ENCODE peak calls at places on chromosomes 13 and 19, in five cellular contexts. N, R, P, W and B are unnamed samples.

GRCh38 chr13:36476661-36477060 is 44.4 kb downstream of the CCNA1 start:
- DNase-seq in R (no peak), P (no peak), N (no peak), W (no peak), B (no peak)

GRCh38 chr13:70895599-70895998 is 787.3 kb upstream of the KLHL1 start:
- DNase-seq in R (no peak), W (no peak), P (no peak), N (no peak), B (no peak)

GRCh38 chr19:821976-822773 is 420 bp upstream of the PLPPR3 start:
- DNase-seq in P (peak; percentile 70), W (peak; percentile 83), N (no peak), R (no peak), B (no peak)

GRCh38 chr19:53906211-53907192 is 2.6 kb upstream of the CACNG7 start:
- DNase-seq in P (peak; percentile 79), N (no peak), R (peak; percentile 92), W (peak; percentile 85), B (no peak)

GRCh38 chr13:75357576-75358295 is 124.2 kb downstream of the TBC1D4 start:
- DNase-seq in R (peak; percentile 47), P (peak; percentile 61), W (peak; percentile 74), N (no peak), B (peak; percentile 68)

GRCh38 chr19:32881766-32882165 is 12.2 kb upstream of the SLC7A9 start:
- DNase-seq in W (no peak), N (no peak), P (no peak), R (no peak), B (no peak)

GRCh38 chr13:47457631-47458030 is 543.4 kb downstream of the SUCLA2 start:
- DNase-seq in P (no peak), N (no peak), R (no peak), W (no peak), B (peak; percentile 49)

GRCh38 chr19:40139533-40140287 is 49.0 kb upstream of the ZNF780A start:
- DNase-seq in P (peak; percentile 35), W (peak; percentile 55), R (peak; percentile 79), N (no peak), B (peak; percentile 63)

GRCh38 chr19:13128583-13128982 is 10.5 kb downstream of the NACC1 start:
- DNase-seq in P (no peak), N (no peak), W (no peak), R (no peak), B (no peak)

GRCh38 chr13:106276876-106277275 is 258.6 kb downstream of the EFNB2 start:
- DNase-seq in W (no peak), P (no peak), N (no peak), R (no peak), B (peak; percentile 32)

GRCh38 chr19:33303791-33304759 is 1.7 kb upstream of the CEBPA start:
- DNase-seq in W (no peak), P (no peak), R (no peak), N (no peak), B (no peak)

GRCh38 chr19:54889566-54889965 is 15.5 kb downstream of the FCAR start:
- DNase-seq in P (no peak), R (no peak), W (no peak), N (no peak), B (no peak)

GRCh38 chr19:40623403-40624239 is 22.5 kb downstream of the LTBP4 start:
- DNase-seq in R (peak; percentile 90), N (no peak), P (peak; percentile 98), W (peak; percentile 30), B (peak; percentile 18)

GRCh38 chr19:35206379-35206778 is 22.2 kb downstream of the FAM187B start:
- DNase-seq in P (no peak), W (no peak), R (no peak), N (peak; percentile 52), B (no peak)

GRCh38 chr13:46296920-46297319 is 85.2 kb downstream of the LRRC63 start:
- DNase-seq in R (no peak), W (no peak), P (peak; percentile 9), N (no peak), B (peak; percentile 67)

GRCh38 chr13:37453246-37453645 is 145.3 kb downstream of the POSTN start:
- DNase-seq in P (no peak), W (no peak), R (no peak), N (no peak), B (no peak)

GRCh38 chr19:12784871-12785430 is 6.3 kb upstream of the JUNB start:
- DNase-seq in W (peak; percentile 49), N (no peak), P (no peak), R (no peak), B (peak; percentile 26)

GRCh38 chr19:58579473-58580142 is 6.5 kb upstream of the MZF1 start:
- DNase-seq in W (no peak), P (no peak), N (no peak), R (no peak), B (no peak)

GRCh38 chr19:55118401-55118991 is 1.1 kb upstream of the PPP1R12C start:
- DNase-seq in P (peak; percentile 69), N (no peak), R (no peak), W (no peak), B (no peak)

GRCh38 chr13:31885994-31886393 is 145.6 kb upstream of the FRY start:
- DNase-seq in R (no peak), W (peak; percentile 29), P (no peak), N (no peak), B (peak; percentile 4)

GRCh38 chr13:112783135-112783945 is 93.5 kb downstream of the ATP11A start:
- DNase-seq in R (no peak), P (no peak), N (no peak), W (peak; percentile 17), B (peak; percentile 90)

GRCh38 chr13:24007979-24008620 is 110.8 kb upstream of the C1QTNF9B start:
- DNase-seq in P (no peak), N (no peak), R (no peak), W (no peak), B (no peak)

GRCh38 chr19:34317311-34317927 is 47.6 kb upstream of the GPI start:
- DNase-seq in R (no peak), W (no peak), N (no peak), P (peak; percentile 42), B (no peak)

GRCh38 chr13:80168089-80168850 is 172.7 kb downstream of the SPRY2 start:
- DNase-seq in N (no peak), W (no peak), R (no peak), P (no peak), B (peak; percentile 71)

GRCh38 chr13:99898421-99898820 is 73.1 kb downstream of the ZIC5 start:
- DNase-seq in N (no peak), R (no peak), P (no peak), W (no peak), B (no peak)

DNA sequence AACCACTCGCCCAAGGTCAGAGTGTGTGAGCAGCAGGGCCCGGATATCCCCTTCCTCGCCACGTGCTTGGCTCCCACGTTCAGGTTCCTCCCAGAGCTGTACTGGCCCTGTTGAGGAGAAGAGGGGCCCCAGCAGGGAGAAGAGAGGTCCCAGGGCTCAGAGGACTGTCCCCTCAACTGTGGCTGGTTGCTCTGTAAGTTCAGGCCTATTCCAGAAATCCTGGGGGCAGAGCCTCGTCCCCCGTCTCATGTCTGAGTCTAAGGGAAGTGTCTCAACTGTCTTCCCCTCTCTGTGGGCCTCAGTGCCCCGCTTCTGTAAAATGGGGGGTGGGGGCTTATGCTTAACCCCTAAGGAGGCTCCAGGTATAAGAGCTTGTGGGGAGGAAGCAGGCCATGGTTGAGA is 3.9 kb downstream of the PPP5C start:
- DNase-seq in W (no peak), P (no peak), R (no peak), N (peak; percentile 51), B (no peak)
- TF ChIP-seq RCOR1 in W (no peak), P (no peak), R (no peak), N (no peak), B (no peak)

DNA sequence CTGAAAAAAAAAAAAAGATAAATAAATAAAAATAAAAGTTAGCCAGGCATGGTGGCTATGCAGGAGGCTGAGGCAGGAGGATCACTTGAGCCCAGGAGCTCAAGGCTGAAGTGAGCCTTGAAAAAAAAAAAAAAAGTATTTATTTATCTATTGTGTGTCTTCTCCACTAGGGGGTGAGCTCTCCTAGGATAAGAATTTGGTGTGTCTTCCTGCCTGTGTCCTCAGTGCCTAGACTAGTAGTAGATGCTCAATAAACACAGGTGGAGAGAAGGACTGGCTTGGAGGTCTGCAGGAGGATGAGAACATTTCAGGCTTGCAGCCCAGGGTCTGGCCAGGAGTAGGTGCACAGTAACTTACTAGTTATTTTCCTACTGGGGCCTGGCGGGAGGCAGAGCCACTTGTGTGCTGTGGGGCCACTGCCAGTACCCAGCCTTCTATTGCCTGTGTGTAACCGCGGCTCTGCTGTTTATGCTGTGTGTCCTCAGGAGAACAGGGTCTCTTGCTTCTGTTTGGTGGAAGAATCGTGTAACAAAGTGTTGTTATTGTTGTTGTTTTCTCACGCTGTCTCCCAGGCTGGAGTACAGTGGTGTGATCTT is 5.4 kb downstream of the LMTK3 start:
- DNase-seq in W (peak; percentile 70), P (peak; percentile 57), N (no peak), R (no peak), B (peak; percentile 47)
- TF ChIP-seq RCOR1 in W (no peak), P (no peak), N (no peak), R (no peak), B (no peak)

DNA sequence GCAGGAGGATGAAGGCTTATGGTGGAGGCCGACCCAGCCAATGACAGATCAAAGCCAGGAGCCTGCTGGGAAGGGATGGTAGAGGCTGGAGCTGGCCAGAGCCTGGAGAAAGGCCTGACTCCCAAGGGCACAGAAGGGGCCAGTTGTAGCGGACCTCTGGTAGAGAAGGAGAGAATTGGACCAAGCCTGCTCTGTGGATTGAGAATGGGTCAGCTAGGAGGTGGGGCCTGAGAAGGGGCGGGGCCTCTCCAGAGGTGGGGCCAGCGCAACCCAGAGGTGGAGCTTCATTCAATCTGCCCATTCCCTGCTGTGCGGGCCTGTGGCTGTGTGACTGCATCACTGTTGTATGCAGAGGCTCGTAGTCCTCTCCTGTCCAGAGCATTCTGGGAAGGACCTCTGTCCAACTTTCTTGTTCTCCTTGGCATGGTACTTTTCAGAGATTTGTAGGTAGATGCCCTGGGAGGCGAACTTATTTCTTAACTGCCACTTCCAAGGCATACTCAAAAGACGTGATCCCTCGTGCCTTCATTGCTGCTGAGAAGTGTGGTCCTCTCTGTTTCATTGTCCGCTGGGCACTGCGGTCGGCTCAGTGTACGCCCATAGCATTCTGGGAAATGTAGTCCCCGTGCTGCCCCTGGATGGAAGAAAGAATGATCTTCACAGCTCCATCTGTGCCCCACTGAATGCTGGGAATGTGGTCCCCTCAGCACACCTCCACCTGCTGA is 6.7 kb downstream of the GRIN2D start:
- DNase-seq in W (peak; percentile 65), N (no peak), P (peak; percentile 76), R (peak; percentile 80), B (peak; percentile 55)
- TF ChIP-seq RCOR1 in W (no peak), N (no peak), P (no peak), R (no peak), B (no peak)

GRCh38 chr13:33213797-33214196 is 71.8 kb downstream of the STARD13 start:
- DNase-seq in P (no peak), W (no peak), R (no peak), N (no peak), B (peak; percentile 65)

GRCh38 chr13:33219926-33220325 is 65.6 kb downstream of the STARD13 start:
- DNase-seq in P (no peak), N (no peak), R (no peak), W (no peak), B (no peak)

GRCh38 chr13:33218426-33218825 is 67.1 kb downstream of the STARD13 start:
- DNase-seq in R (no peak), P (no peak), W (no peak), N (no peak), B (no peak)

GRCh38 chr13:33217256-33217655 is 68.3 kb downstream of the STARD13 start:
- DNase-seq in N (no peak), R (no peak), P (no peak), W (no peak), B (no peak)

DNA sequence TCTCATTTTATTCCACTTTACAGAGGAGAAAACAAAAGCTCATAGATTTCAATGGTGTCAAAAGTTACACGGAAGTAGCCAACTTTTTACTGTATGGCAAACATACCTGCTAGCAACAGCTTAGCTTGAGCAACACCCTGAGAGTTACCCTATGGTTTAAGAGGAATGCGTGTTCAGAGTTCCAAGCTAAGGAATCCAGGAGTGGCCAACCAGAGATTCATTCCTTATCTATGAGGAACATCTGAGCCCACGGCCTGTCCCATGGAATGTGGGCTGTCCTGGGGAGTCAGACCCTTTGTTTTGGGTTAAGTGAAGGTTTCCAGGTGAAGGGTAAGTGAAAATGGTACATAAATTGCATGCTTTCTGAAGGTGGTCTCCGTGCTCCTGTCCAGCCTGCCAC is 67.5 kb downstream of the STARD13 start:
- DNase-seq in R (peak; percentile 5), N (no peak), P (no peak), W (no peak), B (peak; percentile 71)
- TF ChIP-seq RCOR1 in R (no peak), N (no peak), P (no peak), W (no peak), B (no peak)